ENCODE peak calls at places on chromosomes 11 and 22, in six cellular contexts. One of them, this sample, is unnamed. For H3K4me1, the result is how much of the 10 kb centered on the place peaks cover.

GRCh38 chr11:123483465-123483864 is 53.4 kb downstream of the GRAMD1B start:
- DNase-seq in A549: no peak
- DNase-seq in osteoblast: no peak
- DNase-seq in prostate gland: no peak
- DNase-seq in endothelial cell of umbilical vein: no peak
- DNase-seq in sigmoid colon: no peak
- DNase-seq in this sample: peak

GRCh38 chr11:16861867-16862266 is 123.4 kb downstream of the C11orf58 start:
- DNase-seq in A549: no peak
- DNase-seq in osteoblast: no peak
- DNase-seq in prostate gland: no peak
- DNase-seq in endothelial cell of umbilical vein: no peak
- DNase-seq in sigmoid colon: no peak
- DNase-seq in this sample: no peak

GRCh38 chr22:22955866-22956535 is 68.4 kb downstream of the IGLL5 start:
- DNase-seq in A549: peak
- DNase-seq in osteoblast: peak
- DNase-seq in prostate gland: peak
- DNase-seq in endothelial cell of umbilical vein: peak
- DNase-seq in sigmoid colon: peak
- DNase-seq in this sample: peak

GRCh38 chr11:116695657-116696254 is 77.0 kb downstream of the BUD13 start:
- DNase-seq in A549: no peak
- DNase-seq in osteoblast: no peak
- DNase-seq in prostate gland: no peak
- DNase-seq in endothelial cell of umbilical vein: no peak
- DNase-seq in sigmoid colon: no peak
- DNase-seq in this sample: no peak

GRCh38 chr11:111978028-111978771 is 41.1 kb downstream of the DIXDC1 start:
- DNase-seq in A549: no peak
- DNase-seq in osteoblast: peak
- DNase-seq in prostate gland: peak
- DNase-seq in endothelial cell of umbilical vein: peak
- DNase-seq in sigmoid colon: peak
- DNase-seq in this sample: peak

GRCh38 chr22:23400286-23400981 is 179.7 kb downstream of the IGLL1 start:
- DNase-seq in A549: no peak
- DNase-seq in osteoblast: peak
- DNase-seq in prostate gland: no peak
- DNase-seq in endothelial cell of umbilical vein: no peak
- DNase-seq in sigmoid colon: peak
- DNase-seq in this sample: no peak

GRCh38 chr11:40338739-40339138 is 1120.7 kb downstream of the LRRC4C start:
- DNase-seq in A549: no peak
- DNase-seq in osteoblast: peak
- DNase-seq in prostate gland: no peak
- DNase-seq in endothelial cell of umbilical vein: peak
- DNase-seq in sigmoid colon: no peak
- DNase-seq in this sample: peak

GRCh38 chr11:8373519-8374432 is 110.1 kb upstream of the LMO1 start:
- DNase-seq in A549: no peak
- DNase-seq in osteoblast: peak
- DNase-seq in prostate gland: no peak
- DNase-seq in endothelial cell of umbilical vein: no peak
- DNase-seq in sigmoid colon: peak
- DNase-seq in this sample: no peak

GRCh38 chr11:103322861-103323260 is 213.6 kb downstream of the DYNC2H1 start:
- DNase-seq in A549: no peak
- DNase-seq in osteoblast: no peak
- DNase-seq in prostate gland: no peak
- DNase-seq in endothelial cell of umbilical vein: peak
- DNase-seq in sigmoid colon: no peak
- DNase-seq in this sample: no peak

GRCh38 chr22:43312608-43313007 is 30.6 kb downstream of the SCUBE1 start:
- DNase-seq in A549: no peak
- DNase-seq in osteoblast: no peak
- DNase-seq in prostate gland: no peak
- DNase-seq in endothelial cell of umbilical vein: no peak
- DNase-seq in sigmoid colon: no peak
- DNase-seq in this sample: no peak

GRCh38 chr11:19931141-19931767 is 218.6 kb downstream of the NAV2 start:
- DNase-seq in A549: no peak
- DNase-seq in osteoblast: no peak
- DNase-seq in prostate gland: no peak
- DNase-seq in endothelial cell of umbilical vein: no peak
- DNase-seq in sigmoid colon: peak
- DNase-seq in this sample: no peak

GRCh38 chr22:49967333-49968241 is 7.0 kb downstream of the PIM3 start:
- DNase-seq in A549: no peak
- DNase-seq in osteoblast: peak
- DNase-seq in prostate gland: peak
- DNase-seq in endothelial cell of umbilical vein: no peak
- DNase-seq in sigmoid colon: peak
- DNase-seq in this sample: no peak

GRCh38 chr11:123135863-123136446 is 59.1 kb downstream of the CLMP start:
- DNase-seq in A549: no peak
- DNase-seq in osteoblast: no peak
- DNase-seq in prostate gland: no peak
- DNase-seq in endothelial cell of umbilical vein: no peak
- DNase-seq in sigmoid colon: no peak
- DNase-seq in this sample: no peak

GRCh38 chr22:20211997-20212753 is 55.9 kb downstream of the RTN4R start:
- DNase-seq in A549: no peak
- DNase-seq in osteoblast: no peak
- DNase-seq in prostate gland: no peak
- DNase-seq in endothelial cell of umbilical vein: no peak
- DNase-seq in sigmoid colon: peak
- DNase-seq in this sample: peak

GRCh38 chr11:61976813-61977475 is 9.5 kb upstream of the FTH1 start:
- DNase-seq in A549: no peak
- DNase-seq in osteoblast: peak
- DNase-seq in prostate gland: no peak
- DNase-seq in endothelial cell of umbilical vein: no peak
- DNase-seq in sigmoid colon: peak
- DNase-seq in this sample: no peak

GRCh38 chr11:61973603-61974162 is 6.2 kb upstream of the FTH1 start:
- DNase-seq in A549: no peak
- DNase-seq in osteoblast: peak
- DNase-seq in prostate gland: peak
- DNase-seq in endothelial cell of umbilical vein: no peak
- DNase-seq in sigmoid colon: no peak
- DNase-seq in this sample: peak

GRCh38 chr11:61975638-61976419 is 8.4 kb upstream of the FTH1 start:
- DNase-seq in A549: no peak
- DNase-seq in osteoblast: peak
- DNase-seq in prostate gland: no peak
- DNase-seq in endothelial cell of umbilical vein: peak
- DNase-seq in sigmoid colon: peak
- DNase-seq in this sample: no peak

GRCh38 chr11:61976420-61976800 is 9.0 kb upstream of the FTH1 start:
- DNase-seq in A549: no peak
- DNase-seq in osteoblast: peak
- DNase-seq in prostate gland: no peak
- DNase-seq in endothelial cell of umbilical vein: no peak
- DNase-seq in sigmoid colon: no peak
- DNase-seq in this sample: no peak

GRCh38 chr11:61974766-61975631 is 7.6 kb upstream of the FTH1 start:
- DNase-seq in A549: no peak
- DNase-seq in osteoblast: peak
- DNase-seq in prostate gland: peak
- DNase-seq in endothelial cell of umbilical vein: peak
- DNase-seq in sigmoid colon: no peak
- DNase-seq in this sample: no peak
- H3K4me1 ChIP-seq in A549: half or more
- H3K4me1 ChIP-seq in osteoblast: half or more
- H3K4me1 ChIP-seq in prostate gland: under half
- H3K4me1 ChIP-seq in endothelial cell of umbilical vein: half or more
- H3K4me1 ChIP-seq in sigmoid colon: under half
- H3K4me1 ChIP-seq in this sample: under half

DNA sequence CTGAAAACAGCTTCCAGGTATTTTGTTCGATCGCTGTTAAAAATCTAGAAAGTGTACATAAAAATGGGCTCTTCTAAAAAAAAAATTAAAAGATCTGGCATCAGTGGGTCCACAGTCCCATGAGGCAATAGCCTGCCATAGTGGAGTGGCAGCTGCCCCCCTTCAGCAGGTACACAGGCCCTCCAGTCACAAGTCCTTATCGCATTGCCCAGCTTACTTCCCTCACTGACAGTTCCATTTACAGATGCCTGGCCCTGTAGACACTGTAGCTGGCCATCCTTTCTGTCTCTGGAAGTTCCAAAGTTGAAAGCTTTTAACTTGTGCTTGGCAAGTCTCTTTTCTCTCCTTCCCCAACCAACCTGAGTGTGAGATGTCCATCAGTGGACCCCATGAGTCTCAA is 11.4 kb downstream of the ZNRF3 start:
- DNase-seq in A549: no peak
- DNase-seq in osteoblast: no peak
- DNase-seq in prostate gland: no peak
- DNase-seq in endothelial cell of umbilical vein: no peak
- DNase-seq in sigmoid colon: peak
- DNase-seq in this sample: no peak
- H3K27ac ChIP-seq in A549: no peak
- H3K27ac ChIP-seq in osteoblast: no peak
- H3K27ac ChIP-seq in prostate gland: peak
- H3K27ac ChIP-seq in endothelial cell of umbilical vein: no peak
- H3K27ac ChIP-seq in sigmoid colon: no peak
- H3K27ac ChIP-seq in this sample: no peak

GRCh38 chr11:65554057-65554818 is 3.9 kb downstream of the LTBP3 start:
- DNase-seq in A549: no peak
- DNase-seq in osteoblast: no peak
- DNase-seq in prostate gland: no peak
- DNase-seq in endothelial cell of umbilical vein: no peak
- DNase-seq in sigmoid colon: no peak
- DNase-seq in this sample: no peak

GRCh38 chr11:65549088-65549487 is 9.1 kb downstream of the LTBP3 start:
- DNase-seq in A549: no peak
- DNase-seq in osteoblast: no peak
- DNase-seq in prostate gland: no peak
- DNase-seq in endothelial cell of umbilical vein: no peak
- DNase-seq in sigmoid colon: no peak
- DNase-seq in this sample: no peak

GRCh38 chr11:65553301-65554001 is 4.7 kb downstream of the LTBP3 start:
- DNase-seq in A549: no peak
- DNase-seq in osteoblast: no peak
- DNase-seq in prostate gland: no peak
- DNase-seq in endothelial cell of umbilical vein: no peak
- DNase-seq in sigmoid colon: no peak
- DNase-seq in this sample: no peak

GRCh38 chr11:65552413-65552951 is 5.7 kb downstream of the LTBP3 start:
- DNase-seq in A549: no peak
- DNase-seq in osteoblast: no peak
- DNase-seq in prostate gland: no peak
- DNase-seq in endothelial cell of umbilical vein: no peak
- DNase-seq in sigmoid colon: no peak
- DNase-seq in this sample: no peak

GRCh38 chr11:65551572-65552398 is 6.4 kb downstream of the LTBP3 start:
- DNase-seq in A549: peak
- DNase-seq in osteoblast: peak
- DNase-seq in prostate gland: no peak
- DNase-seq in endothelial cell of umbilical vein: peak
- DNase-seq in sigmoid colon: no peak
- DNase-seq in this sample: no peak
- TF ChIP-seq CTCF in A549: peak
- TF ChIP-seq CTCF in osteoblast: peak
- TF ChIP-seq CTCF in prostate gland: peak
- TF ChIP-seq CTCF in endothelial cell of umbilical vein: peak
- TF ChIP-seq CTCF in sigmoid colon: no peak
- TF ChIP-seq CTCF in this sample: peak

GRCh38 chr11:10307022-10307410 is 2.1 kb downstream of the ADM start:
- DNase-seq in A549: peak
- DNase-seq in osteoblast: no peak
- DNase-seq in prostate gland: peak
- DNase-seq in endothelial cell of umbilical vein: no peak
- DNase-seq in sigmoid colon: no peak
- DNase-seq in this sample: no peak

GRCh38 chr11:10307411-10308207 is 2.7 kb downstream of the ADM start:
- DNase-seq in A549: peak
- DNase-seq in osteoblast: peak
- DNase-seq in prostate gland: peak
- DNase-seq in endothelial cell of umbilical vein: peak
- DNase-seq in sigmoid colon: peak
- DNase-seq in this sample: peak

GRCh38 chr11:10310301-10310841 is 5.5 kb downstream of the ADM start:
- DNase-seq in A549: no peak
- DNase-seq in osteoblast: no peak
- DNase-seq in prostate gland: no peak
- DNase-seq in endothelial cell of umbilical vein: peak
- DNase-seq in sigmoid colon: no peak
- DNase-seq in this sample: no peak

GRCh38 chr11:10309163-10310093 is 4.6 kb downstream of the ADM start:
- DNase-seq in A549: peak
- DNase-seq in osteoblast: no peak
- DNase-seq in prostate gland: peak
- DNase-seq in endothelial cell of umbilical vein: peak
- DNase-seq in sigmoid colon: peak
- DNase-seq in this sample: peak

DNA sequence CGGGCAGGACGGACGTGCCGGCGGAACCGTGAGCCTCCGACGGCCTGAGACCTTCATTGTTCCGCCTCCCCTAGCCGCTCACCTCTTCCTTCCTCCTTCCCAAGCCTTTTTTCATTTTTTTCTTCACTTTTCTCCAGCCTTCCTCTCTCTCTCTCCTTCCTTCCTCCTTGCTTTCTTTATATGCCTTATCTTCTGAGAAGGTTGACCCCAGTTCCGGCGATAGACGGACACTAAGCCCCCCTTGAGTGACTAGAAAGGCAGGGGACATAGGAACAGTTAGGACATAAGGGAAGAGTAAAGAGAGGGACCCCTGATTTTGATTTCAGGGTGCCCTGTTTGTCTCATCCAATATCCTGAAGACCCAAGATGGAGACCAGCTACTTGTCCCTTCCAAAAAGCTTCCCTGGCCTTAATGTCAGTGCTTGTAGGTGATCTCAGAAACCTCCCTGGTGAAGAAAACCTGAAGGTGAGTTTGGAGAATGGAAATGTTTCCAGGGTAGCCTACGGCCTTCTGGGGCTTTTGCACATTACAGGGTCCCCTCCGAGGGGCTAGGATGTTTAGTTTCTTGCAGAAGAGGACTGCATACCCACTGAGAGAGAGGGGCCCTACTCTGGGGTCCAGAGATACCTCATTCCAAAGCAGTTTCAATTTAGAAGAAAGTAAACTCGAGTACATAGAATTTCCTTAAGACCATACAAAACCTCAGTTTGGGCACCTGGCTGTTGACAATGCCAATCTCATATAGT is 3.5 kb downstream of the ADM start:
- DNase-seq in A549: no peak
- DNase-seq in osteoblast: no peak
- DNase-seq in prostate gland: no peak
- DNase-seq in endothelial cell of umbilical vein: no peak
- DNase-seq in sigmoid colon: no peak
- DNase-seq in this sample: no peak
- H3K4me1 ChIP-seq in A549: under half
- H3K4me1 ChIP-seq in osteoblast: under half
- H3K4me1 ChIP-seq in prostate gland: under half
- H3K4me1 ChIP-seq in endothelial cell of umbilical vein: under half
- H3K4me1 ChIP-seq in sigmoid colon: under half
- H3K4me1 ChIP-seq in this sample: under half

This sample was measured in foreskin keratinocyte.